ENCODE peak calls at places on chromosomes 16 and 17, in six cellular contexts. One of them, this sample, is unnamed.

GRCh38 chr16:87541004-87541881 is 48.4 kb upstream of the ZCCHC14 start:
- DNase-seq in activated CD4-positive, alpha-beta T cell treated with anti-CD3 and anti-CD28 coated beads, Interleukin-2, amount 50 U/mL, for 1 hour: no peak
- DNase-seq in anterior cingulate cortex: no peak
- DNase-seq in cardiac fibroblast: peak; percentile 73
- DNase-seq in GM12864: no peak
- DNase-seq in sigmoid colon: no peak
- DNase-seq in this sample: peak; percentile 88

GRCh38 chr16:84633622-84634021 is 14.7 kb upstream of the KLHL36 start:
- DNase-seq in activated CD4-positive, alpha-beta T cell treated with anti-CD3 and anti-CD28 coated beads, Interleukin-2, amount 50 U/mL, for 1 hour: no peak
- DNase-seq in anterior cingulate cortex: no peak
- DNase-seq in cardiac fibroblast: peak; percentile 69
- DNase-seq in GM12864: no peak
- DNase-seq in sigmoid colon: peak; percentile 88
- DNase-seq in this sample: no peak

GRCh38 chr17:48011405-48012150 is 26.0 kb downstream of the COPZ2 start:
- DNase-seq in activated CD4-positive, alpha-beta T cell treated with anti-CD3 and anti-CD28 coated beads, Interleukin-2, amount 50 U/mL, for 1 hour: peak; percentile 42
- DNase-seq in anterior cingulate cortex: no peak
- DNase-seq in cardiac fibroblast: peak; percentile 47
- DNase-seq in GM12864: no peak
- DNase-seq in sigmoid colon: no peak
- DNase-seq in this sample: peak; percentile 68

GRCh38 chr17:19805006-19805405 is 56.9 kb upstream of the ALDH3A1 start:
- DNase-seq in activated CD4-positive, alpha-beta T cell treated with anti-CD3 and anti-CD28 coated beads, Interleukin-2, amount 50 U/mL, for 1 hour: no peak
- DNase-seq in anterior cingulate cortex: no peak
- DNase-seq in cardiac fibroblast: peak; percentile 3
- DNase-seq in GM12864: no peak
- DNase-seq in sigmoid colon: no peak
- DNase-seq in this sample: peak; percentile 11

GRCh38 chr17:15896834-15897233 is 48.1 kb upstream of the ADORA2B start:
- DNase-seq in activated CD4-positive, alpha-beta T cell treated with anti-CD3 and anti-CD28 coated beads, Interleukin-2, amount 50 U/mL, for 1 hour: no peak
- DNase-seq in anterior cingulate cortex: no peak
- DNase-seq in cardiac fibroblast: no peak
- DNase-seq in GM12864: no peak
- DNase-seq in sigmoid colon: no peak
- DNase-seq in this sample: no peak

GRCh38 chr16:67666032-67666537 is 465 bp downstream of the ENKD1 start:
- DNase-seq in activated CD4-positive, alpha-beta T cell treated with anti-CD3 and anti-CD28 coated beads, Interleukin-2, amount 50 U/mL, for 1 hour: no peak
- DNase-seq in anterior cingulate cortex: no peak
- DNase-seq in cardiac fibroblast: peak; percentile 50
- DNase-seq in GM12864: no peak
- DNase-seq in sigmoid colon: peak; percentile 78
- DNase-seq in this sample: peak; percentile 68

GRCh38 chr16:57145046-57145963 is 40.5 kb downstream of the PSME3IP1 start:
- DNase-seq in activated CD4-positive, alpha-beta T cell treated with anti-CD3 and anti-CD28 coated beads, Interleukin-2, amount 50 U/mL, for 1 hour: no peak
- DNase-seq in anterior cingulate cortex: no peak
- DNase-seq in cardiac fibroblast: peak; percentile 44
- DNase-seq in GM12864: no peak
- DNase-seq in sigmoid colon: peak; percentile 52
- DNase-seq in this sample: no peak

GRCh38 chr17:7285679-7286078 is 4.2 kb downstream of the SLC2A4 start:
- DNase-seq in activated CD4-positive, alpha-beta T cell treated with anti-CD3 and anti-CD28 coated beads, Interleukin-2, amount 50 U/mL, for 1 hour: no peak
- DNase-seq in anterior cingulate cortex: no peak
- DNase-seq in cardiac fibroblast: no peak
- DNase-seq in GM12864: no peak
- DNase-seq in sigmoid colon: no peak
- DNase-seq in this sample: no peak

GRCh38 chr17:78129385-78130079 is 977 bp upstream of the TMC6 start:
- DNase-seq in activated CD4-positive, alpha-beta T cell treated with anti-CD3 and anti-CD28 coated beads, Interleukin-2, amount 50 U/mL, for 1 hour: peak; percentile 43
- DNase-seq in anterior cingulate cortex: no peak
- DNase-seq in cardiac fibroblast: no peak
- DNase-seq in GM12864: no peak
- DNase-seq in sigmoid colon: no peak
- DNase-seq in this sample: no peak

GRCh38 chr16:16014329-16015224 is 65.2 kb downstream of the ABCC1 start:
- DNase-seq in activated CD4-positive, alpha-beta T cell treated with anti-CD3 and anti-CD28 coated beads, Interleukin-2, amount 50 U/mL, for 1 hour: no peak
- DNase-seq in anterior cingulate cortex: no peak
- DNase-seq in cardiac fibroblast: peak; percentile 78
- DNase-seq in GM12864: no peak
- DNase-seq in sigmoid colon: peak; percentile 76
- DNase-seq in this sample: peak; percentile 42

GRCh38 chr17:75088902-75089417 is 1.2 kb downstream of the SLC16A5 start:
- DNase-seq in activated CD4-positive, alpha-beta T cell treated with anti-CD3 and anti-CD28 coated beads, Interleukin-2, amount 50 U/mL, for 1 hour: no peak
- DNase-seq in anterior cingulate cortex: no peak
- DNase-seq in cardiac fibroblast: no peak
- DNase-seq in GM12864: no peak
- DNase-seq in sigmoid colon: no peak
- DNase-seq in this sample: peak; percentile 69

GRCh38 chr17:36623281-36623680 is 21.9 kb downstream of the MRM1 start:
- DNase-seq in activated CD4-positive, alpha-beta T cell treated with anti-CD3 and anti-CD28 coated beads, Interleukin-2, amount 50 U/mL, for 1 hour: no peak
- DNase-seq in anterior cingulate cortex: no peak
- DNase-seq in cardiac fibroblast: no peak
- DNase-seq in GM12864: no peak
- DNase-seq in sigmoid colon: no peak
- DNase-seq in this sample: no peak

GRCh38 chr16:12535535-12536411 is 267.9 kb downstream of the CPPED1 start:
- DNase-seq in activated CD4-positive, alpha-beta T cell treated with anti-CD3 and anti-CD28 coated beads, Interleukin-2, amount 50 U/mL, for 1 hour: peak; percentile 8
- DNase-seq in anterior cingulate cortex: no peak
- DNase-seq in cardiac fibroblast: peak; percentile 4
- DNase-seq in GM12864: peak; percentile 77
- DNase-seq in sigmoid colon: no peak
- DNase-seq in this sample: no peak

GRCh38 chr17:9090641-9091096 is 69.4 kb downstream of the NTN1 start:
- DNase-seq in activated CD4-positive, alpha-beta T cell treated with anti-CD3 and anti-CD28 coated beads, Interleukin-2, amount 50 U/mL, for 1 hour: no peak
- DNase-seq in anterior cingulate cortex: peak; percentile 38
- DNase-seq in cardiac fibroblast: no peak
- DNase-seq in GM12864: no peak
- DNase-seq in sigmoid colon: peak; percentile 70
- DNase-seq in this sample: peak; percentile 6

GRCh38 chr16:80631581-80631980 is 90.8 kb downstream of the DYNLRB2 start:
- DNase-seq in activated CD4-positive, alpha-beta T cell treated with anti-CD3 and anti-CD28 coated beads, Interleukin-2, amount 50 U/mL, for 1 hour: no peak
- DNase-seq in anterior cingulate cortex: no peak
- DNase-seq in cardiac fibroblast: no peak
- DNase-seq in GM12864: no peak
- DNase-seq in sigmoid colon: no peak
- DNase-seq in this sample: peak; percentile 16

GRCh38 chr17:73323622-73324455 is 12.0 kb upstream of the CDC42EP4 start:
- DNase-seq in activated CD4-positive, alpha-beta T cell treated with anti-CD3 and anti-CD28 coated beads, Interleukin-2, amount 50 U/mL, for 1 hour: no peak
- DNase-seq in anterior cingulate cortex: no peak
- DNase-seq in cardiac fibroblast: peak; percentile 76
- DNase-seq in GM12864: no peak
- DNase-seq in sigmoid colon: no peak
- DNase-seq in this sample: peak; percentile 71

GRCh38 chr16:9105189-9105588 is 13.7 kb downstream of the HAPSTR1 start:
- DNase-seq in activated CD4-positive, alpha-beta T cell treated with anti-CD3 and anti-CD28 coated beads, Interleukin-2, amount 50 U/mL, for 1 hour: no peak
- DNase-seq in anterior cingulate cortex: no peak
- DNase-seq in cardiac fibroblast: no peak
- DNase-seq in GM12864: no peak
- DNase-seq in sigmoid colon: no peak
- DNase-seq in this sample: no peak

GRCh38 chr17:10713336-10713735 is 15.9 kb downstream of the ADPRM start:
- DNase-seq in activated CD4-positive, alpha-beta T cell treated with anti-CD3 and anti-CD28 coated beads, Interleukin-2, amount 50 U/mL, for 1 hour: no peak
- DNase-seq in anterior cingulate cortex: no peak
- DNase-seq in cardiac fibroblast: no peak
- DNase-seq in GM12864: no peak
- DNase-seq in sigmoid colon: no peak
- DNase-seq in this sample: peak; percentile 4